ENCODE peak calls at places on chromosomes 1 and 21, in four cellular contexts. S is GM23248, Y is neural progenitor cell, K is K562. O is an unnamed sample.

GRCh38 chr1:117565745-117566455 is 39.9 kb upstream of the TENT5C start:
- DNase-seq in Y (no peak), K (no peak), S (no peak), O (no peak)

GRCh38 chr1:236168716-236169429 is 26.5 kb downstream of the GPR137B start:
- DNase-seq in K (no peak), S (peak; percentile 47), Y (no peak), O (peak; percentile 62)

GRCh38 chr1:234699795-234700665 is 90.1 kb upstream of the IRF2BP2 start:
- DNase-seq in S (peak; percentile 87), K (peak; percentile 74), Y (no peak), O (no peak)

GRCh38 chr1:115477071-115477470 is 139.0 kb upstream of the NGF start:
- DNase-seq in Y (no peak), S (no peak), K (no peak), O (no peak)

GRCh38 chr1:183165456-183165855 is 20.6 kb upstream of the LAMC2 start:
- DNase-seq in K (no peak), S (no peak), Y (no peak), O (peak; percentile 26)

GRCh38 chr1:38183094-38183493 is 136.5 kb upstream of the POU3F1 start:
- DNase-seq in K (peak; percentile 29), Y (peak; percentile 30), S (no peak), O (peak; percentile 31)

GRCh38 chr1:101302831-101303511 is 66.2 kb downstream of the S1PR1 start:
- DNase-seq in S (peak; percentile 54), Y (no peak), K (no peak), O (no peak)

GRCh38 chr21:43603641-43604504 is 55.4 kb downstream of the HSF2BP start:
- DNase-seq in S (peak; percentile 58), K (no peak), Y (peak; percentile 25), O (no peak)

GRCh38 chr1:213244664-213245091 is 193.6 kb downstream of the RPS6KC1 start:
- DNase-seq in Y (peak; percentile 68), S (peak; percentile 61), K (peak; percentile 58), O (peak; percentile 73)

GRCh38 chr1:206023682-206024081 is at the start of gene CTSE:
- DNase-seq in Y (no peak), S (no peak), K (no peak), O (no peak)

GRCh38 chr21:46397993-46398392 is 60.7 kb upstream of the DIP2A start:
- DNase-seq in S (no peak), K (no peak), Y (no peak), O (no peak)

GRCh38 chr1:153946622-153947246 is at the start of gene DENND4B:
- DNase-seq in K (peak; percentile 96), Y (peak; percentile 92), S (peak; percentile 89), O (peak; percentile 95)

GRCh38 chr21:35275776-35276175 is 226.7 kb upstream of the RUNX1 start:
- DNase-seq in K (no peak), Y (no peak), S (peak; percentile 37), O (no peak)

DNA sequence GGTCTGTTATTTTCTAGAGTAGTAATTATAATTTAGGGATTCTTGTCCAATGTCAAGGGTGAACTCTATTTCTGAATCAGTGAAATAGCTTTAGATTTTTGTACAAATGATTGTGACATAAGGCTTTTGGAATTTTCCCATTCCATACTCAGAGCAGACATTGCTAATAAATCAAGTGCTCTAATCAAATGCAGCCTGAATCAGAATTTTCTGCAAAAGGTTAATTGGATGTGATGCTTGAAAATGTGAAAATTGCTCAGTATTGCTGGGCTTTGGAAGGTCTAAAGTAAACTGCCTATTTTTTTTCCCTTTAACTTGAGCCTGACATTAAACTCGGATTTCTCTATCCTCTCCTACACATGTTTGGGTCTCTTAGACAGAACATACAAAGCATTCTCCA is 23.2 kb downstream of the SGIP1 start:
- DNase-seq in Y (no peak), S (peak; percentile 35), K (no peak), O (no peak)
- H3K79me2 ChIP-seq in Y (no peaks in the 10 kb centered on the region), S (peaks cover 6% of the 10 kb centered on the region), K (no peaks in the 10 kb centered on the region), O (no peaks in the 10 kb centered on the region)

GRCh38 chr1:198214924-198215323 is 58.1 kb downstream of the NEK7 start:
- DNase-seq in S (no peak), K (no peak), Y (no peak), O (no peak)
- H3K79me2 ChIP-seq in S (peaks cover 99% of the 10 kb centered on the region), K (no peaks in the 10 kb centered on the region), Y (no peaks in the 10 kb centered on the region), O (peaks cover 8% of the 10 kb centered on the region)

GRCh38 chr1:91844862-91845528 is 41.0 kb downstream of the TGFBR3 start:
- DNase-seq in S (peak; percentile 98), Y (no peak), K (no peak), O (no peak)

GRCh38 chr1:91846007-91846620 is 39.8 kb downstream of the TGFBR3 start:
- DNase-seq in S (peak; percentile 22), K (peak; percentile 45), Y (peak; percentile 28), O (no peak)

GRCh38 chr1:91850708-91851107 is 35.2 kb downstream of the TGFBR3 start:
- DNase-seq in K (no peak), Y (no peak), S (no peak), O (no peak)

GRCh38 chr1:91851130-91852010 is 34.6 kb downstream of the TGFBR3 start:
- DNase-seq in Y (no peak), S (peak; percentile 86), K (peak; percentile 13), O (no peak)

GRCh38 chr1:91847851-91848250 is 38.1 kb downstream of the TGFBR3 start:
- DNase-seq in Y (no peak), K (no peak), S (no peak), O (peak; percentile 7)
- H3K79me2 ChIP-seq in Y (no peaks in the 10 kb centered on the region), K (peaks cover 6% of the 10 kb centered on the region), S (peaks cover 88% of the 10 kb centered on the region), O (no peaks in the 10 kb centered on the region)

GRCh38 chr1:42682739-42683529 is 716 bp downstream of the YBX1 start:
- DNase-seq in K (peak; percentile 90), S (peak; percentile 92), Y (peak; percentile 86), O (peak; percentile 57)

GRCh38 chr1:42680921-42681683 is 1.1 kb upstream of the YBX1 start:
- DNase-seq in S (peak; percentile 73), Y (peak; percentile 23), K (peak; percentile 32), O (peak; percentile 51)

GRCh38 chr1:42684139-42684538 is 1.9 kb downstream of the YBX1 start:
- DNase-seq in S (peak; percentile 18), Y (peak; percentile 38), K (no peak), O (peak; percentile 39)

GRCh38 chr1:42680045-42680444 is 2.2 kb upstream of the YBX1 start:
- DNase-seq in K (no peak), Y (no peak), S (no peak), O (no peak)

DNA sequence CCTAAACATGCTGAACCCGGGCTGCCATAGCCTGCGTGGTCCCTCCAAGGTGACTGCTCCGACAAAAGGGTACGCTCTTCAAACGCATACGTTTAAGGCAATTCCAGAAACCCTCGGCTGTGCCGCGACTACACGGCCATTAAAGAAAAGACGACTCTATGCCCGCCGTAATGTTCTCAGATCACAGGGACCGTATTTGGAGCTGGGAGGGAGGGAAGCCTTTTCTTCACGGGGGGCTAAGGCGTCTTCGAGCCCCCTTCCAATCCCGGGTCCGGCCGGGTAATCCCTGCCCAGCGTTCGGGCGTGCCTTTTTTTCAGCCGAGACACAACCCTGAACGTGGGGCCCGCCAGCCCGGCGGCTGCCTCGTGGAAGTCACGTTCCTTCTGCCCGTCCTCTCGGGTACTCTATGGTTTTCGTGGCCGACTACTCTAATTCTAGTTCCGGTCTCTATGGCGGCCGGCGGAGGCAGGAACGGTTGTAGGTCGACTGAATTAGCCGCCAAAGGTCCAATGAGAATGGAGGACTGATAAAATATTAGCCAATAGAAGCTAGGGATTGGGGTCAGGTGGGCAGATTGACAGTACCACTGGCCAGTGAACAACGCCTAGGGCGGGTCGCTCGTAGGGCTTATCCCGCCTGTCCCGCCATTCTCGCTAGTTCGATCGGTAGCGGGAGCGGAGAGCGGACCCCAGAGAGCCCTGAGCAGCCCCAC is at the start of gene YBX1:
- DNase-seq in Y (peak; percentile 97), S (peak; percentile 99), K (peak; percentile 100), O (peak; percentile 99)
- H3K79me2 ChIP-seq in Y (peaks cover 63% of the 10 kb centered on the region), S (peaks cover 52% of the 10 kb centered on the region), K (peaks cover 71% of the 10 kb centered on the region), O (peaks cover 57% of the 10 kb centered on the region)